ENCODE peak calls at places on chromosomes 13 and 19, in eight cellular contexts. One of them, this sample, is unnamed.
A peak's percentile ranks its signal among the peaks of the same experiment; 100 is the strongest.

GRCh38 chr13:27406178-27406939 is 18.1 kb upstream of the GTF3A start:
- DNase-seq in NCI-H2029: peak; percentile 30
- DNase-seq in stimulated activated CD4-positive, alpha-beta T cell treated with anti-CD3 and anti-CD28 coated beads, Interleukin-1b, Interleukin-23, amount 100 ng/mL, for 4 hours: no peak
- DNase-seq in hypothalamus: no peak
- DNase-seq in mesenteric fat pad: no peak
- DNase-seq in C1 segment of cervical spinal cord: no peak
- DNase-seq in activated CD4-positive, alpha-beta T cell treated with anti-CD3 and anti-CD28 coated beads for 24 hours: no peak
- DNase-seq in CD4-positive, alpha-beta T cell: peak; percentile 7
- DNase-seq in this sample: peak; percentile 33

GRCh38 chr13:23159205-23159586 is 21.6 kb upstream of the SGCG start:
- DNase-seq in NCI-H2029: no peak
- DNase-seq in stimulated activated CD4-positive, alpha-beta T cell treated with anti-CD3 and anti-CD28 coated beads, Interleukin-1b, Interleukin-23, amount 100 ng/mL, for 4 hours: no peak
- DNase-seq in hypothalamus: no peak
- DNase-seq in mesenteric fat pad: no peak
- DNase-seq in C1 segment of cervical spinal cord: no peak
- DNase-seq in activated CD4-positive, alpha-beta T cell treated with anti-CD3 and anti-CD28 coated beads for 24 hours: peak; percentile 9
- DNase-seq in CD4-positive, alpha-beta T cell: no peak
- DNase-seq in this sample: no peak

GRCh38 chr19:57302020-57302465 is 18.2 kb upstream of the ZNF543 start:
- DNase-seq in NCI-H2029: no peak
- DNase-seq in stimulated activated CD4-positive, alpha-beta T cell treated with anti-CD3 and anti-CD28 coated beads, Interleukin-1b, Interleukin-23, amount 100 ng/mL, for 4 hours: no peak
- DNase-seq in hypothalamus: no peak
- DNase-seq in mesenteric fat pad: no peak
- DNase-seq in C1 segment of cervical spinal cord: no peak
- DNase-seq in activated CD4-positive, alpha-beta T cell treated with anti-CD3 and anti-CD28 coated beads for 24 hours: no peak
- DNase-seq in CD4-positive, alpha-beta T cell: no peak
- DNase-seq in this sample: no peak

GRCh38 chr13:101838305-101838835 is 385.9 kb downstream of the ITGBL1 start:
- DNase-seq in NCI-H2029: no peak
- DNase-seq in stimulated activated CD4-positive, alpha-beta T cell treated with anti-CD3 and anti-CD28 coated beads, Interleukin-1b, Interleukin-23, amount 100 ng/mL, for 4 hours: no peak
- DNase-seq in hypothalamus: no peak
- DNase-seq in mesenteric fat pad: no peak
- DNase-seq in C1 segment of cervical spinal cord: no peak
- DNase-seq in activated CD4-positive, alpha-beta T cell treated with anti-CD3 and anti-CD28 coated beads for 24 hours: no peak
- DNase-seq in CD4-positive, alpha-beta T cell: no peak
- DNase-seq in this sample: no peak

GRCh38 chr19:20238025-20238623 is 71.1 kb downstream of the ZNF486 start:
- DNase-seq in NCI-H2029: peak; percentile 96
- DNase-seq in stimulated activated CD4-positive, alpha-beta T cell treated with anti-CD3 and anti-CD28 coated beads, Interleukin-1b, Interleukin-23, amount 100 ng/mL, for 4 hours: peak; percentile 72
- DNase-seq in hypothalamus: peak; percentile 80
- DNase-seq in mesenteric fat pad: peak; percentile 92
- DNase-seq in C1 segment of cervical spinal cord: peak; percentile 83
- DNase-seq in activated CD4-positive, alpha-beta T cell treated with anti-CD3 and anti-CD28 coated beads for 24 hours: peak; percentile 83
- DNase-seq in CD4-positive, alpha-beta T cell: peak; percentile 74
- DNase-seq in this sample: peak; percentile 94

GRCh38 chr13:93529961-93530360 is 303.4 kb downstream of the GPC6 start:
- DNase-seq in NCI-H2029: no peak
- DNase-seq in stimulated activated CD4-positive, alpha-beta T cell treated with anti-CD3 and anti-CD28 coated beads, Interleukin-1b, Interleukin-23, amount 100 ng/mL, for 4 hours: no peak
- DNase-seq in hypothalamus: no peak
- DNase-seq in mesenteric fat pad: no peak
- DNase-seq in C1 segment of cervical spinal cord: no peak
- DNase-seq in activated CD4-positive, alpha-beta T cell treated with anti-CD3 and anti-CD28 coated beads for 24 hours: no peak
- DNase-seq in CD4-positive, alpha-beta T cell: no peak
- DNase-seq in this sample: no peak

GRCh38 chr19:41239363-41239762 is 20.3 kb downstream of the AXL start:
- DNase-seq in NCI-H2029: no peak
- DNase-seq in stimulated activated CD4-positive, alpha-beta T cell treated with anti-CD3 and anti-CD28 coated beads, Interleukin-1b, Interleukin-23, amount 100 ng/mL, for 4 hours: no peak
- DNase-seq in hypothalamus: no peak
- DNase-seq in mesenteric fat pad: no peak
- DNase-seq in C1 segment of cervical spinal cord: no peak
- DNase-seq in activated CD4-positive, alpha-beta T cell treated with anti-CD3 and anti-CD28 coated beads for 24 hours: no peak
- DNase-seq in CD4-positive, alpha-beta T cell: no peak
- DNase-seq in this sample: no peak

GRCh38 chr19:4295972-4296771 is 6.0 kb downstream of the TMIGD2 start:
- DNase-seq in NCI-H2029: peak; percentile 29
- DNase-seq in stimulated activated CD4-positive, alpha-beta T cell treated with anti-CD3 and anti-CD28 coated beads, Interleukin-1b, Interleukin-23, amount 100 ng/mL, for 4 hours: no peak
- DNase-seq in hypothalamus: peak; percentile 20
- DNase-seq in mesenteric fat pad: no peak
- DNase-seq in C1 segment of cervical spinal cord: peak; percentile 14
- DNase-seq in activated CD4-positive, alpha-beta T cell treated with anti-CD3 and anti-CD28 coated beads for 24 hours: no peak
- DNase-seq in CD4-positive, alpha-beta T cell: no peak
- DNase-seq in this sample: no peak